ENCODE peak calls at places on chromosomes 3 and 15, in ten cellular contexts. W is mesenchymal stem cell, Y is right lobe of liver, R is aorta, T is tibial artery, U is sigmoid colon, I is upper lobe of right lung, H is GM23338, N is ovary, Q is H9. K is an unnamed sample. For H3K27me3, the result is how much of the 10 kb centered on the place peaks cover.

GRCh38 chr15:60840306-60840702 is 361.4 kb upstream of the ICE2 start:
- DNase-seq in W (peak), Y (no peak), R (no peak), T (no peak), U (no peak), I (no peak), H (no peak), N (no peak), Q (peak), K (no peak)

GRCh38 chr3:112395166-112395894 is 62.4 kb downstream of the CD200 start:
- DNase-seq in W (peak), Y (no peak), R (no peak), T (no peak), U (no peak), I (no peak), H (no peak), N (no peak), Q (no peak), K (no peak)

GRCh38 chr3:126389792-126390142 is 4.9 kb upstream of the CFAP100 start:
- DNase-seq in W (no peak), Y (no peak), R (no peak), T (no peak), U (peak), I (no peak), H (no peak), N (no peak), Q (no peak), K (no peak)

GRCh38 chr3:8657804-8658311 is 13.3 kb upstream of the SSUH2 start:
- DNase-seq in W (no peak), Y (no peak), R (no peak), T (peak), U (no peak), I (no peak), H (no peak), N (no peak), Q (no peak), K (no peak)

GRCh38 chr15:45121706-45122417 is 7.7 kb downstream of the DUOXA2 start:
- DNase-seq in W (peak), Y (no peak), R (no peak), T (no peak), U (no peak), I (peak), H (no peak), N (no peak), Q (no peak), K (no peak)

GRCh38 chr3:66047321-66048050 is 8.8 kb upstream of the MAGI1 start:
- DNase-seq in W (peak), Y (no peak), R (peak), T (peak), U (no peak), I (no peak), H (no peak), N (no peak), Q (no peak), K (no peak)

GRCh38 chr3:170864525-170865208 is 5.3 kb downstream of the RPL22L1 start:
- DNase-seq in W (peak), Y (no peak), R (no peak), T (no peak), U (no peak), I (no peak), H (peak), N (no peak), Q (no peak), K (no peak)

GRCh38 chr3:131960324-131960723 is 74.5 kb downstream of the CPNE4 start:
- DNase-seq in W (no peak), Y (no peak), R (no peak), T (no peak), U (no peak), I (no peak), H (no peak), N (no peak), Q (no peak), K (no peak)

GRCh38 chr15:83282859-83283812 is 1.3 kb downstream of the BNC1 start:
- DNase-seq in W (peak), Y (peak), R (no peak), T (no peak), U (no peak), I (no peak), H (peak), N (no peak), Q (peak), K (no peak)

DNA sequence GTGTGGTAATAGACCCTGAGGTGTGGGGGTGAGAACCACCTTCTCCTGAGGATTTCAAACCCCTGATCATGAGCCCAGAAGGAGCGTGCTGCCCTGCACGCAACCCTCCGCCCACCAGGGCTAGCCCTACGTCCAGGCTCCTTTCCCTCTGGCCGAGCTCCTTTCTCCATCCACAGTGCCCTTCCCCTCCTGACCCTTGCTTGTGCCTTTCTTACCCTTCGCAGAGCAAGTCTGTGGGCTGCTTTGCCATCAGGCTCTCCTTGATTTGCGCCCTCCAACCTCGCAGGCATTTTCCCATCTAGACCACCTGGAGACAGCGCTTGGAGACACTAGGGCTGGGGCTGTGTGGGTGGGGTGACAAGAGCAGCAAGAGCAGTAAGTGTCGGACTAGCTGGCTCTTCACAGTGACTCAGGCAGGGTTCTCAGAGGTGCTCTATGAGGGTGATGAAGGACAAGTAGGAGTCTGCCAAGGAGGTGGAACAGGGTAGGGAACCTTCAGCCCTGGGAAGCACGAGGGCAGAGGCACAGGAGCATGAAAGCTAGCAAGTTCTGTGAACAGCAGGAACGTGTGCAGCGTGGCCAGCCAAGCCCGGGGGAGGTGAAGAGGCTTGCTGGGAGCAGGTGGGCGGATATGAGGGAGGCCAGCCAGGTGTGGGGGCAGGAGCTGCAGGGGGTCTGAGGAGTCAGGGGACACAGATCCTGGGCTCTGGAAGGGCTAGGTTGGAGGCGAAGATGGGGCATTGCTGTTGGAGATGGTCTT is 2.5 kb upstream of the SLC38A3 start:
- DNase-seq in W (no peak), Y (no peak), R (no peak), T (no peak), U (no peak), I (no peak), H (no peak), N (no peak), Q (no peak), K (no peak)
- H3K27me3 ChIP-seq in W (half or more), Y (under half), R (under half), T (half or more), U (half or more), I (under half), H (under half), N (under half), Q (under half), K (under half)

DNA sequence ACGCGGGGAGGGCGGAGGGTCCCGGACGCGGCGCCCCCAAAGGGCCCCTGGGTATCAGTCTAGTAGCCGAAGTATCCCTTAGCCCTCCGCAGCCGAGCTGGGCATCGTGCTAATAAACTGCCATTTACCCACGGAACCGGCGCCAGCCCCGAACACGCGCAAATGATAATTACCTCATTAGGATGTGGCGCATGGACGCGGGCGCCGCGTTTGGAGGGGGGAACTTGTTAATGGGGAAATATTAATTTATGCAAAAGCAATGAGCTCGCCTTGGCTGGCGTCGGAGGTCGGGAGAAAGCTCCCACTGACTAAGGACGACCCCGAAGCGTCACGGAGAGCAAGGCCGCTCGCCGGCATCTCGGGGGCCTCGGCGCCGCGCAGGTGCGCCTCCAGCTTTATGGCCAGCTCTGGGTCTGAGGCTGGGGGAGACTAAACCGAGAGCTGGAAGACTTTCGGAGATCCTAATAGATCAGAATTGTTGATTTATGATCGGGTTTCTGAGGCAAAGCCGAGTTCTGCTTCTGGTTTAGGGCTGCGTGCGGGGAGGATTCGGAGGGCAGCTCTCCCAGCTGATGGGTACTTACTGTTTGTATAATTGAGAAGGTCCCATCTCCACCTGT is 474 bp upstream of the FEZF2 start:
- DNase-seq in W (no peak), Y (no peak), R (no peak), T (no peak), U (no peak), I (no peak), H (peak), N (no peak), Q (peak), K (no peak)
- H3K27me3 ChIP-seq in W (half or more), Y (half or more), R (under half), T (half or more), U (half or more), I (half or more), H (half or more), N (under half), Q (half or more), K (under half)

GRCh38 chr3:194384156-194384555 is 14.6 kb upstream of the LRRC15 start:
- DNase-seq in W (no peak), Y (peak), R (no peak), T (peak), U (no peak), I (no peak), H (no peak), N (no peak), Q (peak), K (no peak)
- H3K27me3 ChIP-seq in W (half or more), Y (under half), R (under half), T (under half), U (under half), I (under half), H (under half), N (under half), Q (under half), K (under half)

GRCh38 chr3:187550446-187550845 is 119.7 kb downstream of the SST start:
- DNase-seq in W (peak), Y (no peak), R (no peak), T (no peak), U (no peak), I (no peak), H (no peak), N (no peak), Q (no peak), K (no peak)
- H3K27me3 ChIP-seq in W (under half), Y (under half), R (under half), T (under half), U (under half), I (under half), H (under half), N (under half), Q (under half), K (under half)

GRCh38 chr3:137768021-137768360 is 3.9 kb downstream of the SOX14 start:
- DNase-seq in W (no peak), Y (peak), R (no peak), T (no peak), U (no peak), I (no peak), H (no peak), N (no peak), Q (no peak), K (no peak)
- H3K27me3 ChIP-seq in W (half or more), Y (half or more), R (under half), T (half or more), U (half or more), I (half or more), H (half or more), N (under half), Q (half or more), K (under half)

DNA sequence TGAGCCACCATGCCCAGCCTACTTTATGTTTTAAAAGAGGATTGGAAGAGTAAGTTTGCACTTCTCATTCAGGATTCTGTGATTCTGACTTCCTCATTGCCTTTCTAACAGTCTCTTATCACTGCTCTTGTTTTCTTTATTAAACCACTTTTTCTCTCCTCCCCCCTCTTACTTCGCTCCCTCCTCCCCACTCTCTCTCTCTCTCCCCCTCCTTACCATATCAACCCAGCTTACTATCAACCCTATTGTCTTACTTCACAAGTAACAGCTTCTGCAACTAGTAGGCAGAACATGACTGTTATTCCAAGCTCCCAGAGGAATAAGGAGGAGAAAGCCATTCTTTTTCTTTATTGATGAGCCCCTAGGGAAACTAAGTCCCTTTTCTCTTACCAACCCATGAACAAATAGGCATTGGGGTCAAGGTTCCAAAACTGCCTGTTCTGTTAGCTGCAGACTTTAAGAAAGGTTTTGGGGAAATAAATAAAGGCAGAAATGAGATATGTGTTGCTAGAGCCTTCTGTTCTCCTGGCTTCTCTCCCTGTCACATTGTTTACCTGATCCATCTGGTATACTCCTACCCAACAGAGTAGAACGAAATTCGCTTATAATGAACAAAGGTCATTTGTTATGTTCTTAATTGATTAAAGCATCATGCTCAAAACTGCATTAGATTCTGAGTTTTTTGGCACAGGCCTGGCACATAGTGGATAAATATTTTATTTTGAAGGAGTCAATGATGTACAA is 56.4 kb upstream of the RASGRP1 start:
- DNase-seq in W (no peak), Y (no peak), R (no peak), T (no peak), U (no peak), I (no peak), H (no peak), N (no peak), Q (no peak), K (no peak)
- H3K27me3 ChIP-seq in W (under half), Y (under half), R (under half), T (under half), U (under half), I (under half), H (under half), N (under half), Q (under half), K (under half)

GRCh38 chr15:28094732-28095521 is 4.2 kb downstream of the OCA2 start:
- DNase-seq in W (no peak), Y (no peak), R (peak), T (peak), U (peak), I (peak), H (peak), N (no peak), Q (peak), K (no peak)
- H3K27me3 ChIP-seq in W (under half), Y (under half), R (under half), T (under half), U (half or more), I (under half), H (half or more), N (under half), Q (half or more), K (under half)

GRCh38 chr3:128479558-128480086 is 12.9 kb upstream of the DNAJB8 start:
- DNase-seq in W (no peak), Y (no peak), R (no peak), T (no peak), U (no peak), I (no peak), H (no peak), N (no peak), Q (no peak), K (no peak)

GRCh38 chr3:128476659-128477058 is 10.0 kb upstream of the DNAJB8 start:
- DNase-seq in W (no peak), Y (no peak), R (no peak), T (no peak), U (no peak), I (no peak), H (no peak), N (no peak), Q (no peak), K (no peak)

GRCh38 chr3:128480278-128480677 is 12.7 kb downstream of the GATA2 start:
- DNase-seq in W (no peak), Y (no peak), R (no peak), T (no peak), U (no peak), I (no peak), H (no peak), N (no peak), Q (no peak), K (no peak)

GRCh38 chr3:128480717-128481437 is 12.1 kb downstream of the GATA2 start:
- DNase-seq in W (no peak), Y (peak), R (no peak), T (no peak), U (no peak), I (no peak), H (no peak), N (no peak), Q (no peak), K (no peak)

DNA sequence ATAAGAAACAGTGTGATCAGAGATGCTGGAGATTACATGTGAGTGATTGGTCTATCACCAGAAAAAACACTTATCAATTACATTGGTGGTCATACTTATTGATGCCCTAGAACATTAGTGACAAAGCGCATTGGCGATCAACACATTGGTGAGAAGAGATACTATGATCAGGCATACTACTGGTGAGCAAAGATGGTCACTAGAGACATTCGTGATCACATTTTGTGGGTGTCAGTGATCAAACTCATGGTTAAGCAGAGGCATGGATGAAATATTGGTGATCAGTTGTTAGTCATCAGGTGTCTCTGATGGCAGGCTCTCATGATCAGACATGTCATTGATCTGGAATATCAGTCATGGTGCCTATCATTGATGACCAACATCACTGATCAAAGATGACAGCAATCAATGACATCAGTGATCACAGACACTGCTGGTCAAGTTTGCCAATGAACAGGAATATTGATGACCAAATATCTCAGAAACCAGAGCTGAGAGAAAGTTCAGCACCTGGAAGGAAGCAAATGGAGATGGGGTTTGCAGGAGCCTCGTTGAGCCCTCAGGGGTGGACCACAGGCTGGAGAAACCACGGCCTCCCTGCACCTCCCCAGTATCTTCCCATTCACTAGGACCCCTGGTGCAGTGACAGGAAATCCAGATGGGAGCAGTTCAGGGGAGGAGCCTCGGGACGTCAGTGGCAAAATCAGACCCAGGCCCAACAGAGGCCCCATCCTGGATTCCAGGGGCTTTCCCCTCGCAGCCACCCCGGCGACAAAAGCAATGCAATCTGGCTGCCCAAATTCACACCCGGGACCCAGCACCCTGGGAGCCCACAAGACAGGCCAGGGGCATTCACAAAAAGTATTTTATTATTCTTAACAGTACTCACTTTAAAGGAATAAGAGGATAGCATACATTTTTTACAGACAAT is 12.2 kb upstream of the DNAJB8 start:
- DNase-seq in W (no peak), Y (no peak), R (no peak), T (no peak), U (no peak), I (no peak), H (no peak), N (no peak), Q (no peak), K (no peak)
- H3K27me3 ChIP-seq in W (half or more), Y (under half), R (under half), T (half or more), U (half or more), I (half or more), H (half or more), N (under half), Q (half or more), K (under half)

GRCh38 chr15:42014406-42014805 is 6.4 kb downstream of the PLA2G4E start:
- DNase-seq in W (no peak), Y (peak), R (no peak), T (no peak), U (no peak), I (peak), H (no peak), N (no peak), Q (no peak), K (no peak)
- H3K27me3 ChIP-seq in W (half or more), Y (under half), R (under half), T (under half), U (under half), I (under half), H (under half), N (under half), Q (under half), K (under half)